ENCODE peak calls at places on chromosomes 11 and 22, in eight cellular contexts. One of them, this sample, is unnamed.

GRCh38 chr11:57680552-57680874 is 12.6 kb downstream of the ZDHHC5 start:
- DNase-seq in WTC11: no peak
- DNase-seq in sigmoid colon: no peak
- DNase-seq in OCI-LY7: no peak
- DNase-seq in B cell: no peak
- DNase-seq in astrocyte of the spinal cord: no peak
- DNase-seq in GM23338: no peak
- DNase-seq in activated B cell treated with CpG ODN at 0.5 μM for 24 hours: no peak
- DNase-seq in this sample: no peak

GRCh38 chr11:98061858-98062257 is 958.9 kb upstream of the CNTN5 start:
- DNase-seq in astrocyte of the spinal cord: no peak
- DNase-seq in GM23338: no peak
- DNase-seq in activated B cell treated with CpG ODN at 0.5 μM for 24 hours: no peak
- DNase-seq in WTC11: no peak
- DNase-seq in sigmoid colon: no peak
- DNase-seq in OCI-LY7: no peak
- DNase-seq in B cell: no peak
- DNase-seq in this sample: no peak

GRCh38 chr22:48975886-48976285 is 851.8 kb downstream of the BRD1 start:
- DNase-seq in GM23338: no peak
- DNase-seq in sigmoid colon: no peak
- DNase-seq in astrocyte of the spinal cord: no peak
- DNase-seq in B cell: no peak
- DNase-seq in WTC11: no peak
- DNase-seq in activated B cell treated with CpG ODN at 0.5 μM for 24 hours: no peak
- DNase-seq in OCI-LY7: no peak
- DNase-seq in this sample: no peak

GRCh38 chr11:608751-609354 is 6.9 kb downstream of the IRF7 start:
- DNase-seq in sigmoid colon: no peak
- DNase-seq in activated B cell treated with CpG ODN at 0.5 μM for 24 hours: no peak
- DNase-seq in WTC11: no peak
- DNase-seq in B cell: no peak
- DNase-seq in GM23338: no peak
- DNase-seq in astrocyte of the spinal cord: no peak
- DNase-seq in OCI-LY7: no peak
- DNase-seq in this sample: no peak

GRCh38 chr11:503179-503981 is 3.7 kb downstream of the RNH1 start:
- DNase-seq in activated B cell treated with CpG ODN at 0.5 μM for 24 hours: no peak
- DNase-seq in B cell: no peak
- DNase-seq in sigmoid colon: peak
- DNase-seq in astrocyte of the spinal cord: peak
- DNase-seq in GM23338: no peak
- DNase-seq in OCI-LY7: no peak
- DNase-seq in WTC11: no peak
- DNase-seq in this sample: no peak

GRCh38 chr11:60589611-60590010 is 74.4 kb downstream of the MS4A13 start:
- DNase-seq in GM23338: peak
- DNase-seq in OCI-LY7: no peak
- DNase-seq in B cell: no peak
- DNase-seq in activated B cell treated with CpG ODN at 0.5 μM for 24 hours: no peak
- DNase-seq in sigmoid colon: no peak
- DNase-seq in WTC11: no peak
- DNase-seq in astrocyte of the spinal cord: no peak
- DNase-seq in this sample: no peak

GRCh38 chr11:38256436-38256835 is 1658.4 kb upstream of the RAG2 start:
- DNase-seq in activated B cell treated with CpG ODN at 0.5 μM for 24 hours: no peak
- DNase-seq in GM23338: peak
- DNase-seq in sigmoid colon: no peak
- DNase-seq in WTC11: no peak
- DNase-seq in B cell: no peak
- DNase-seq in astrocyte of the spinal cord: no peak
- DNase-seq in OCI-LY7: no peak
- DNase-seq in this sample: no peak

GRCh38 chr11:19714387-19715363 is 2.0 kb downstream of the NAV2 start:
- DNase-seq in astrocyte of the spinal cord: peak
- DNase-seq in OCI-LY7: no peak
- DNase-seq in WTC11: peak
- DNase-seq in activated B cell treated with CpG ODN at 0.5 μM for 24 hours: no peak
- DNase-seq in GM23338: peak
- DNase-seq in B cell: no peak
- DNase-seq in sigmoid colon: peak
- DNase-seq in this sample: no peak

GRCh38 chr11:134599180-134599810 is 187.3 kb upstream of the B3GAT1 start:
- DNase-seq in WTC11: no peak
- DNase-seq in activated B cell treated with CpG ODN at 0.5 μM for 24 hours: no peak
- DNase-seq in B cell: no peak
- DNase-seq in GM23338: no peak
- DNase-seq in astrocyte of the spinal cord: no peak
- DNase-seq in sigmoid colon: no peak
- DNase-seq in OCI-LY7: no peak
- DNase-seq in this sample: no peak

GRCh38 chr11:113401718-113402117 is 14.1 kb downstream of the ANKK1 start:
- DNase-seq in OCI-LY7: no peak
- DNase-seq in WTC11: no peak
- DNase-seq in activated B cell treated with CpG ODN at 0.5 μM for 24 hours: no peak
- DNase-seq in GM23338: no peak
- DNase-seq in B cell: no peak
- DNase-seq in sigmoid colon: no peak
- DNase-seq in astrocyte of the spinal cord: no peak
- DNase-seq in this sample: no peak

GRCh38 chr11:117458275-117459120 is 130.8 kb downstream of the CEP164 start:
- DNase-seq in WTC11: no peak
- DNase-seq in GM23338: no peak
- DNase-seq in sigmoid colon: no peak
- DNase-seq in B cell: peak
- DNase-seq in astrocyte of the spinal cord: no peak
- DNase-seq in activated B cell treated with CpG ODN at 0.5 μM for 24 hours: no peak
- DNase-seq in OCI-LY7: no peak
- DNase-seq in this sample: no peak

GRCh38 chr22:35582218-35582860 is 34.8 kb downstream of the MB start:
- DNase-seq in OCI-LY7: no peak
- DNase-seq in astrocyte of the spinal cord: no peak
- DNase-seq in sigmoid colon: no peak
- DNase-seq in B cell: no peak
- DNase-seq in GM23338: no peak
- DNase-seq in activated B cell treated with CpG ODN at 0.5 μM for 24 hours: no peak
- DNase-seq in WTC11: no peak
- DNase-seq in this sample: no peak

GRCh38 chr11:46242961-46243795 is 34.3 kb upstream of the CREB3L1 start:
- DNase-seq in GM23338: peak
- DNase-seq in B cell: peak
- DNase-seq in sigmoid colon: peak
- DNase-seq in WTC11: peak
- DNase-seq in activated B cell treated with CpG ODN at 0.5 μM for 24 hours: peak
- DNase-seq in astrocyte of the spinal cord: peak
- DNase-seq in OCI-LY7: peak
- DNase-seq in this sample: peak

GRCh38 chr11:3964935-3965511 is 109.6 kb downstream of the STIM1 start:
- DNase-seq in astrocyte of the spinal cord: no peak
- DNase-seq in B cell: no peak
- DNase-seq in OCI-LY7: no peak
- DNase-seq in activated B cell treated with CpG ODN at 0.5 μM for 24 hours: no peak
- DNase-seq in sigmoid colon: no peak
- DNase-seq in GM23338: no peak
- DNase-seq in WTC11: no peak
- DNase-seq in this sample: no peak

GRCh38 chr11:14443642-14444041 is 56.0 kb downstream of the COPB1 start:
- DNase-seq in astrocyte of the spinal cord: peak
- DNase-seq in WTC11: no peak
- DNase-seq in sigmoid colon: no peak
- DNase-seq in OCI-LY7: no peak
- DNase-seq in B cell: no peak
- DNase-seq in activated B cell treated with CpG ODN at 0.5 μM for 24 hours: no peak
- DNase-seq in GM23338: no peak
- DNase-seq in this sample: no peak

GRCh38 chr11:63574856-63575602 is 11.8 kb upstream of the PLAAT2 start:
- DNase-seq in astrocyte of the spinal cord: peak
- DNase-seq in GM23338: no peak
- DNase-seq in sigmoid colon: peak
- DNase-seq in B cell: no peak
- DNase-seq in activated B cell treated with CpG ODN at 0.5 μM for 24 hours: no peak
- DNase-seq in OCI-LY7: no peak
- DNase-seq in WTC11: no peak
- DNase-seq in this sample: no peak

GRCh38 chr22:46402505-46402904 is 67.0 kb downstream of the TRMU start:
- DNase-seq in WTC11: no peak
- DNase-seq in activated B cell treated with CpG ODN at 0.5 μM for 24 hours: no peak
- DNase-seq in B cell: no peak
- DNase-seq in sigmoid colon: no peak
- DNase-seq in astrocyte of the spinal cord: no peak
- DNase-seq in OCI-LY7: no peak
- DNase-seq in GM23338: no peak
- DNase-seq in this sample: no peak

DNA sequence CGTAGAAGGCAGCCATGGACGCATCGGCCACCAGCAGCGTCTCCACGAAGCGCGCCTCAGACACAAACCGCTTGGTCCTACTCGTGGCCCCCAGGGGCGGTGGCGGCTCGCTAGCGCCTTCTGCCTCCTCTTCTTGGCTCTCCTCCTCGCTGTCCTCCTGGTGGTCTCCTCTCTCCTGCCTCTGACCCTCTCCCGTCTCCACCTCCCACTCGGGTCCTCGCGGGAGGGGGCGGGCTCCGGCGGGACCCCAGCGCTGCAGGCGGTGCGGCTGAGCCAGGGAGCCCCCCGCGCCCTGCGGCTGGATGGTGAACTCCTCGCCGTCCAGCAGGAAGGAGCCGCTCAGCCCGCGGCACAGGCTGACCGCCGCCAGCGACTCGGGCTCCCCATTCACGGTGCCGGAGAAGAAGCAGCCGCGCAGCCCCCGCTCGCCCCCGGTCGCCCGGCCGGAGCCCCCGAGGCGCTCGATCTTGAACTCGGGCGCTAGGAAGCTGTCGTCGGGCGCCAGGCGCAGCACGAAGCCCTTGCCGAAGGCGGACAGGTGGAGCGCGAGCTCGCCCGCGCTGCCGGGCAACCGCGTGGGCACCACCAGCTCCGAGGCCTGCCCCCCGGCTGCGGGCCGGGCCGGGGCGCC is 713 bp downstream of the ADAMTS8 start:
- DNase-seq in astrocyte of the spinal cord: no peak
- DNase-seq in WTC11: peak
- DNase-seq in B cell: no peak
- DNase-seq in sigmoid colon: peak
- DNase-seq in GM23338: peak
- DNase-seq in activated B cell treated with CpG ODN at 0.5 μM for 24 hours: no peak
- DNase-seq in OCI-LY7: no peak
- DNase-seq in this sample: no peak
- TF ChIP-seq CTCF in astrocyte of the spinal cord: peak
- TF ChIP-seq CTCF in WTC11: no peak
- TF ChIP-seq CTCF in B cell: no peak
- TF ChIP-seq CTCF in sigmoid colon: peak
- TF ChIP-seq CTCF in GM23338: peak
- TF ChIP-seq CTCF in activated B cell treated with CpG ODN at 0.5 μM for 24 hours: no peak
- TF ChIP-seq CTCF in OCI-LY7: no peak
- TF ChIP-seq CTCF in this sample: peak

GRCh38 chr11:68402355-68403031 is 58.1 kb upstream of the PPP6R3 start:
- DNase-seq in WTC11: peak
- DNase-seq in activated B cell treated with CpG ODN at 0.5 μM for 24 hours: no peak
- DNase-seq in OCI-LY7: no peak
- DNase-seq in astrocyte of the spinal cord: no peak
- DNase-seq in sigmoid colon: no peak
- DNase-seq in GM23338: peak
- DNase-seq in B cell: no peak
- DNase-seq in this sample: no peak
- TF ChIP-seq CTCF in WTC11: no peak
- TF ChIP-seq CTCF in activated B cell treated with CpG ODN at 0.5 μM for 24 hours: no peak
- TF ChIP-seq CTCF in OCI-LY7: peak
- TF ChIP-seq CTCF in astrocyte of the spinal cord: no peak
- TF ChIP-seq CTCF in sigmoid colon: no peak
- TF ChIP-seq CTCF in GM23338: peak
- TF ChIP-seq CTCF in B cell: no peak
- TF ChIP-seq CTCF in this sample: peak

DNA sequence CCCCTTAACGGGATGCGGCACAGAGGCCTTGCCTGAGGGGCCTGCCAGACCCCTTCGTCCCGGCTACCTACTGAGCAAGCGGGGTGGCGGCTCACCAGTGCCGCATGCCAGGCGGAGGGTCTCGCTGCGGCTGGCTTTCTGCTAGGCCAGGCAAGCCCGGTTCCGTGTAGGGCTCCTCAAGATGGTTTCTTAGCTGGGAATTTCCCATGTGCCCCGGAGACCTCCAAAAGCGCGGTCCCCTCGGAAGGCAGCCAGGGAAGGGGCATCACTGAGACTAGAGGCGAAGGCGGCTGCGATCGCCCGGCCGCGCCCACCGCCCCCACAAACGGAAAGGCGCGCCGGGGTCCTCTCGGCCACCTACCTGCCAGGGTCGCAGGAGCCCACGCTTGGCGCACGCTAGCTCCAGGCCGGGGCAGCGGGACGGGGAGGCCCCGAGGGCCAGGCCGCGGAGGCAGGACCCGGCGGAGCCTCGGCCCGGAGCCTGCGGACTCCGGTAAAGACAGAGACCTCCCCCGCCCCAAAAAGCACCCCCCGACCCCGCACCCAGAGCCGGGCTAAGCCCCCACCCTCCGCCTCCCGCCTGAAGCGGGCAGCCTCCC is 23.8 kb downstream of the MICAL3 start:
- DNase-seq in astrocyte of the spinal cord: no peak
- DNase-seq in WTC11: peak
- DNase-seq in activated B cell treated with CpG ODN at 0.5 μM for 24 hours: peak
- DNase-seq in sigmoid colon: peak
- DNase-seq in GM23338: peak
- DNase-seq in B cell: peak
- DNase-seq in OCI-LY7: peak
- DNase-seq in this sample: no peak
- TF ChIP-seq CTCF in astrocyte of the spinal cord: no peak
- TF ChIP-seq CTCF in WTC11: no peak
- TF ChIP-seq CTCF in activated B cell treated with CpG ODN at 0.5 μM for 24 hours: no peak
- TF ChIP-seq CTCF in sigmoid colon: no peak
- TF ChIP-seq CTCF in GM23338: no peak
- TF ChIP-seq CTCF in B cell: no peak
- TF ChIP-seq CTCF in OCI-LY7: no peak
- TF ChIP-seq CTCF in this sample: no peak

DNA sequence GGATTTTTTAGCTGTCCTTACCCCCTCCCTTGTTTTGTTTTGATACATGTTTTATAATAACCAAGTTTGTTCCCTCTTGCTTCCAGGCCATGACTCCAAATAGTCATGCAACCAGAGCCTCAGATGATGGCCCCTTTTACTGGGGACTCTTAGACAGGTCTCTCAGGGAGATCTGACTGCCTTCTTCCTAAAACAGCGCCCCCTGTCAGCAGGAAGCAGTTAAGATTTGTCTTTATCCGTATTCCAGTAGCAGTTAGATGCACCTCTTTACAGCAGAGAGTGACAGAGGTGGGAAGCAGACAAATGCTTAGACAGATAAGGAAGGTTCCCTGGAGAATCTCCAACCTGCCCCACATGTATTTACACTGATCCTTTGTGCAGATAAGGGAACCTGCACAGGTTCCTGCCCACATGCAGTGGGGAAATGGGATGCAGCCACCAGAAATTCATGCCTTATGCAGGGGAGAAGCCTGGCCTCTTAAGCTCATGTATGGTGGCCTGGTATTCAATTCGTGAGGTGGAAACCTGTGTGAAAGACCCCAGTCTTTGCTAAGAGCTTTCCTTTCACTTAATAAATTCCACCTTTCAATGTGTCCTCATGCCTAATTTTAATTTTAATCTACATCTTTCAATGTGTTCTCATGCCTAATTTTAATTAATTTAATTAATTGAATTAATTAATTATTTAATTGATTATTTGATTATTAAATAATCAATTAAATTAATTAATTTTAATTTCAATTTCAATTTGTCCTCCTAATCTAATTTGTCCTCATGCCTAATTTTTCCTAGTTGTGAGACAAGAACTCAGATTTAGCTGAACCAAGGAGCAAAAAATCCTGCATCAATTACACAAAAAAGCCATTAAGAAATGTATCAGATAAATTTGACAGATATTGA is 11.5 kb upstream of the GLYAT start:
- DNase-seq in activated B cell treated with CpG ODN at 0.5 μM for 24 hours: no peak
- DNase-seq in sigmoid colon: no peak
- DNase-seq in WTC11: no peak
- DNase-seq in OCI-LY7: peak
- DNase-seq in B cell: no peak
- DNase-seq in astrocyte of the spinal cord: no peak
- DNase-seq in GM23338: peak
- DNase-seq in this sample: no peak
- TF ChIP-seq CTCF in activated B cell treated with CpG ODN at 0.5 μM for 24 hours: no peak
- TF ChIP-seq CTCF in sigmoid colon: no peak
- TF ChIP-seq CTCF in WTC11: peak
- TF ChIP-seq CTCF in OCI-LY7: peak
- TF ChIP-seq CTCF in B cell: no peak
- TF ChIP-seq CTCF in astrocyte of the spinal cord: no peak
- TF ChIP-seq CTCF in GM23338: peak
- TF ChIP-seq CTCF in this sample: peak